ENCODE peak calls at places on chromosomes 11 and 22, in ten cellular contexts. A is lower lobe of right lung; Z is CD8-positive, alpha-beta T cell; D is HCT116; H is Caco-2; G is fibroblast of lung; N is mammary epithelial cell; F is SJCRH30; R is CD4-positive, CD25-positive, alpha-beta regulatory T cell; M is GM23338. K is an unnamed sample. For H3K4me1, the result is how much of the 10 kb centered on the place peaks cover.

GRCh38 chr11:65642014-65642671 is 4.2 kb downstream of the SIPA1 start:
- DNase-seq in A (peak), Z (no peak), D (no peak), H (no peak), G (no peak), N (no peak), F (no peak), R (no peak), M (peak), K (no peak)

GRCh38 chr11:131776211-131776610 is 405.8 kb downstream of the NTM start:
- DNase-seq in A (no peak), Z (no peak), D (no peak), H (no peak), G (no peak), N (no peak), F (no peak), R (no peak), M (no peak), K (no peak)

GRCh38 chr22:46726066-46726985 is 11.7 kb downstream of the CERK start:
- DNase-seq in A (no peak), Z (no peak), D (no peak), H (no peak), G (no peak), N (no peak), F (no peak), R (no peak), M (no peak), K (no peak)

GRCh38 chr11:76763573-76764348 is 19.4 kb upstream of the TSKU start:
- DNase-seq in A (no peak), Z (no peak), D (no peak), H (no peak), G (peak), N (peak), F (no peak), R (no peak), M (no peak), K (no peak)

GRCh38 chr11:64533501-64533900 is 57.5 kb upstream of the SLC22A12 start:
- DNase-seq in A (peak), Z (no peak), D (no peak), H (no peak), G (no peak), N (peak), F (no peak), R (no peak), M (no peak), K (no peak)

GRCh38 chr22:20023214-20023613 is 2.3 kb downstream of the TANGO2 start:
- DNase-seq in A (no peak), Z (no peak), D (no peak), H (no peak), G (no peak), N (no peak), F (no peak), R (no peak), M (no peak), K (peak)

GRCh38 chr11:96341237-96342130 is 1.5 kb downstream of the MAML2 start:
- DNase-seq in A (peak), Z (peak), D (no peak), H (peak), G (peak), N (peak), F (peak), R (peak), M (peak), K (peak)

GRCh38 chr22:30430933-30431332 is 5.4 kb downstream of the MTFP1 start:
- DNase-seq in A (no peak), Z (no peak), D (no peak), H (no peak), G (no peak), N (no peak), F (no peak), R (no peak), M (peak), K (no peak)

GRCh38 chr11:71249301-71249700 is 3.1 kb downstream of the SHANK2 start:
- DNase-seq in A (no peak), Z (no peak), D (no peak), H (no peak), G (no peak), N (no peak), F (no peak), R (no peak), M (no peak), K (no peak)

GRCh38 chr11:32960553-32961164 is 55.0 kb upstream of the DEPDC7 start:
- DNase-seq in A (no peak), Z (no peak), D (peak), H (peak), G (peak), N (peak), F (peak), R (peak), M (peak), K (no peak)

GRCh38 chr11:119734788-119735187 is 5.8 kb upstream of the NECTIN1 start:
- DNase-seq in A (no peak), Z (no peak), D (no peak), H (no peak), G (no peak), N (no peak), F (peak), R (no peak), M (no peak), K (no peak)

GRCh38 chr22:23053912-23054530 is 16.3 kb upstream of the GNAZ start:
- DNase-seq in A (no peak), Z (no peak), D (no peak), H (no peak), G (no peak), N (no peak), F (no peak), R (no peak), M (no peak), K (no peak)

GRCh38 chr11:112195906-112196305 is 20.6 kb downstream of the BCO2 start:
- DNase-seq in A (no peak), Z (no peak), D (no peak), H (peak), G (peak), N (peak), F (no peak), R (no peak), M (no peak), K (no peak)

GRCh38 chr11:45102810-45103621 is 43.4 kb upstream of the PRDM11 start:
- DNase-seq in A (no peak), Z (peak), D (peak), H (peak), G (peak), N (peak), F (peak), R (peak), M (peak), K (peak)

GRCh38 chr11:70739811-70740474 is 341.6 kb downstream of the CTTN start:
- DNase-seq in A (peak), Z (no peak), D (no peak), H (no peak), G (no peak), N (no peak), F (no peak), R (no peak), M (no peak), K (no peak)

GRCh38 chr11:10092426-10092825 is 201.6 kb downstream of the SBF2 start:
- DNase-seq in A (no peak), Z (no peak), D (no peak), H (no peak), G (no peak), N (no peak), F (no peak), R (no peak), M (no peak), K (no peak)

GRCh38 chr22:20677684-20678242 is 96.2 kb upstream of the SERPIND1 start:
- DNase-seq in A (no peak), Z (no peak), D (no peak), H (no peak), G (no peak), N (no peak), F (no peak), R (no peak), M (no peak), K (no peak)

GRCh38 chr22:17742528-17742902 is 31.8 kb downstream of the BID start:
- DNase-seq in A (peak), Z (peak), D (peak), H (peak), G (peak), N (peak), F (peak), R (peak), M (peak), K (peak)

GRCh38 chr22:29306830-29307657 is 594 bp downstream of the GAS2L1 start:
- DNase-seq in A (peak), Z (no peak), D (no peak), H (peak), G (peak), N (peak), F (peak), R (no peak), M (peak), K (peak)

GRCh38 chr11:40722179-40722795 is 737.2 kb downstream of the LRRC4C start:
- DNase-seq in A (no peak), Z (no peak), D (no peak), H (peak), G (peak), N (peak), F (peak), R (no peak), M (peak), K (no peak)

GRCh38 chr22:24441406-24442351 is 14.3 kb downstream of the ADORA2A start:
- DNase-seq in A (no peak), Z (no peak), D (no peak), H (no peak), G (no peak), N (no peak), F (no peak), R (no peak), M (no peak), K (no peak)
- H3K4me1 ChIP-seq in A (under half), Z (under half), D (under half), H (under half), G (under half), N (under half), F (under half), R (under half), M (under half), K (under half)

DNA sequence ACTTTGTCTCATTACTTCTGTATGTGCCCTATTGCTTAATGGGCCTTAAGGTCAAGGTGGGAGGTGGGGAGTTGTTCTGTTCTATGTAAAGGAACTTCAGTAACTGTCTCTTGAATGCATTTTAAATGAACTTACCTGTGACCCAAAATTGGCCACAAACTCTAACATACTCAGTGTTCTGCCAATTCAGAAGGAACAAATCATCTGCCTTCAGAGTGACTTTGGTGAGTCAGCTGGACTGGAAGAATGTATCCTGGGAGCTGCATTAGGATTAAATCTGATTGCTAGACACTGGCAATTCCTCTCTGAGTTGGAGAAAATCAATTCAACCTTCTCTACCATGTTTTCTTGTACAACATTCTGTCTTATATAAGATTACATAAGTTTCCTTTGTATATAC is 1104.8 kb downstream of the DLG2 start:
- DNase-seq in A (no peak), Z (no peak), D (no peak), H (no peak), G (peak), N (no peak), F (no peak), R (no peak), M (no peak), K (no peak)
- H3K4me1 ChIP-seq in A (under half), Z (under half), D (under half), H (under half), G (under half), N (under half), F (under half), R (under half), M (under half), K (under half)

GRCh38 chr11:1006762-1007161 is 29.8 kb downstream of the MUC6 start:
- DNase-seq in A (no peak), Z (no peak), D (no peak), H (no peak), G (no peak), N (no peak), F (no peak), R (no peak), M (no peak), K (no peak)

GRCh38 chr11:1005913-1006312 is 30.6 kb downstream of the MUC6 start:
- DNase-seq in A (no peak), Z (no peak), D (no peak), H (no peak), G (no peak), N (no peak), F (no peak), R (no peak), M (no peak), K (no peak)

GRCh38 chr11:1008781-1009180 is 27.7 kb downstream of the MUC6 start:
- DNase-seq in A (no peak), Z (no peak), D (no peak), H (no peak), G (no peak), N (no peak), F (no peak), R (no peak), M (no peak), K (no peak)

GRCh38 chr11:1008001-1008400 is 28.5 kb downstream of the MUC6 start:
- DNase-seq in A (no peak), Z (no peak), D (no peak), H (no peak), G (no peak), N (no peak), F (no peak), R (no peak), M (no peak), K (no peak)

DNA sequence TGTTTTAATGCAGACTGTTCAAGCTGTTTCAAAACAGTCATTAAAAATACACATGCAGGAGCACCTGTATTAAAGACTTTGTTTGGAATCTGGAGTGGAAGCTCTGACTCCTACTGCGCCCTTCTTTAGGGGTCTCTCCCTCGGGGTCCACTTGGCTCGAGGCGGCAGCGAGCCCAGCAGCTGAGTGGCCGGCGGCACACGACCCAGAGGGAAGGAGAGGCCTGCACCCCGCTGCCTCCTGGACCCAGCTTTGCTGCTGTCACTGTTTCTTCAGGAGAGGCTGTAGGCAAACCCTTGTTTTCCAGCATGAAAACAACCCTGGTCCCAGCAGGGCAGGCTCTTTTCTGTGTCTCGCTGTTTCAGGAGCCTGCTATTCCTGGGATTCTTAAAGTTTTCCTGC is 29.2 kb downstream of the MUC6 start:
- DNase-seq in A (no peak), Z (no peak), D (no peak), H (no peak), G (no peak), N (no peak), F (no peak), R (no peak), M (no peak), K (no peak)
- H3K4me1 ChIP-seq in A (under half), Z (under half), D (under half), H (under half), G (under half), N (under half), F (under half), R (under half), M (under half), K (under half)

DNA sequence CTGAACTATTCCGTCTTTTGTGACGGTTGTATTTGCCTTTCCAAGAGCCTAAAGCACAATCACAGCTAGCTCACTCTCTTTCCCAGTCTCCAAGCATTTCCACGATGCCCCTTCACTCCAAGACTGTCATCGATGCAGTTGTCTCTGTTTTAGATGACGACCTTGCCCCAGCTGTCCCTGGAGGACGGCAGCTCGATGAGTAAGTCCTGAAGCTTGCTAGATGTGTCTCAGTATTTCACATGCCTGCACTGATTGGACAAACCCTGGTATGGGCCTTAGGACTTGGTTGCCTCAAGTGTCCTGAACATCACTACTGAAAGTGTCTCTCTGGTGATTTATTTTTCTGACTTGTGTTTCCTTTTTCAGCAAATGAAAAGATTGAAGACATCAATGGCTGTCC is 129.9 kb downstream of the NAV2 start:
- DNase-seq in A (no peak), Z (no peak), D (no peak), H (no peak), G (no peak), N (no peak), F (peak), R (no peak), M (no peak), K (no peak)
- H3K4me1 ChIP-seq in A (under half), Z (under half), D (under half), H (under half), G (under half), N (under half), F (under half), R (under half), M (under half), K (under half)

GRCh38 chr11:122391049-122391448 is 264.5 kb upstream of the UBASH3B start:
- DNase-seq in A (no peak), Z (no peak), D (no peak), H (no peak), G (no peak), N (no peak), F (no peak), R (no peak), M (no peak), K (no peak)
- H3K4me1 ChIP-seq in A (under half), Z (under half), D (under half), H (under half), G (under half), N (under half), F (under half), R (under half), M (under half), K (under half)

GRCh38 chr22:24816841-24817240 is 10.8 kb downstream of the SGSM1 start:
- DNase-seq in A (no peak), Z (no peak), D (no peak), H (no peak), G (no peak), N (no peak), F (no peak), R (no peak), M (no peak), K (no peak)
- H3K4me1 ChIP-seq in A (under half), Z (under half), D (under half), H (under half), G (under half), N (under half), F (under half), R (under half), M (under half), K (under half)

GRCh38 chr11:19966435-19966834 is 193.8 kb downstream of the DBX1 start:
- DNase-seq in A (no peak), Z (no peak), D (no peak), H (no peak), G (no peak), N (no peak), F (peak), R (no peak), M (no peak), K (no peak)
- H3K4me1 ChIP-seq in A (under half), Z (under half), D (under half), H (under half), G (under half), N (under half), F (under half), R (under half), M (under half), K (under half)

DNA sequence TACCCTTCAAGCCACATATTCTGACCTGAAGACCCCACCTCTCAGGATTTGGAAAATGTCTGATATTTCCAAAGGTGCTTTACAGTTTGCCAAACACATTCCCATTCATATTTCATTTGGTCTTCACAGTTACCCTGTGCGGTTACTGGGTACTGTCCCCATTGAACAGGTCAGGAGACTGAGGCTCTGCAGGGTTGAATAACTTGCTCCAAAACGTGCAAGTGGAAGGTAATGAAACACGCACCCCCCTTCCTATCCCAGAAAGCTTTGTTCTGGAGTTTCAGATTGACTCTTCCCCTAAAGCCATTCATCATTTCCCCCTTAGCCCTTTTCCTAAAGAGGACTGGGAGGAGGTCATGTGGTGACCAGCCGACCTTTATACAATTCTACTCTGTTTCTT is 18.8 kb downstream of the MICAL2 start:
- DNase-seq in A (no peak), Z (no peak), D (no peak), H (no peak), G (no peak), N (no peak), F (no peak), R (no peak), M (no peak), K (no peak)
- H3K4me1 ChIP-seq in A (half or more), Z (under half), D (under half), H (half or more), G (under half), N (half or more), F (under half), R (under half), M (under half), K (under half)

GRCh38 chr22:40179535-40179934 is 1.8 kb downstream of the TNRC6B start:
- DNase-seq in A (no peak), Z (no peak), D (no peak), H (no peak), G (no peak), N (no peak), F (peak), R (no peak), M (no peak), K (no peak)
- H3K4me1 ChIP-seq in A (half or more), Z (half or more), D (under half), H (under half), G (under half), N (under half), F (under half), R (half or more), M (under half), K (half or more)

DNA sequence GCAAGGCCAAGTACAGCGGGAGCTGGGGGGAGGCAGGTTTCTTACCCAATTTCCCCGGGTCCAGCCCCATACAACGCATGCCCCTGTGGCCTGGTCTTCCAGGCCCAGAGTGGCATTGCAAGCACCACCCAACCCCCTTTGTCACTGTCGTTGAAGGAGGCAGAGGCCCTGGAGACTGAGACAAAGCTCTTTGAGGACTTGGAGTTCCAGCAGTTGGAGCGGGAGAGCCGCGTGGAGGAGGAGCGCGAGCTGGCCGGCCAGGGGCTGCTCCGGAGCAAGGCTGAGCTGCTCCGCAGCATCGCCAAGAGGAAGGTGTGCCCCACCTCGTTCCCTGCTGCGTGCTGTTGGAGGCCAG is 27.8 kb downstream of the PHLDB1 start:
- DNase-seq in A (no peak), Z (no peak), D (no peak), H (no peak), G (no peak), N (no peak), F (no peak), R (no peak), M (no peak), K (no peak)
- H3K4me1 ChIP-seq in A (under half), Z (under half), D (under half), H (under half), G (under half), N (under half), F (under half), R (under half), M (under half), K (under half)

K was measured in CD8-positive, alpha-beta memory T cell.